ENCODE peak calls at places on chromosome 13, in four cellular contexts. One of them, this sample, is unnamed.

GRCh38 chr13:43374621-43375020 is 351.2 kb downstream of the DNAJC15 start:
- DNase-seq in mucosa of descending colon: no peak
- DNase-seq in CD8-positive, alpha-beta T cell: no peak
- DNase-seq in GM23248: peak; percentile 75
- DNase-seq in this sample: no peak

GRCh38 chr13:19670147-19670546 is 36.7 kb downstream of the MPHOSPH8 start:
- DNase-seq in mucosa of descending colon: no peak
- DNase-seq in CD8-positive, alpha-beta T cell: no peak
- DNase-seq in GM23248: no peak
- DNase-seq in this sample: no peak

GRCh38 chr13:29958476-29958875 is 108.1 kb upstream of the UBL3 start:
- DNase-seq in mucosa of descending colon: no peak
- DNase-seq in CD8-positive, alpha-beta T cell: peak; percentile 26
- DNase-seq in GM23248: no peak
- DNase-seq in this sample: no peak

GRCh38 chr13:95020298-95020987 is 280.8 kb downstream of the ABCC4 start:
- DNase-seq in mucosa of descending colon: no peak
- DNase-seq in CD8-positive, alpha-beta T cell: no peak
- DNase-seq in GM23248: no peak
- DNase-seq in this sample: no peak

GRCh38 chr13:54124700-54125099 is 1096.1 kb downstream of the OLFM4 start:
- DNase-seq in mucosa of descending colon: no peak
- DNase-seq in CD8-positive, alpha-beta T cell: no peak
- DNase-seq in GM23248: no peak
- DNase-seq in this sample: no peak

GRCh38 chr13:78680064-78680463 is 21.1 kb upstream of the OBI1 start:
- DNase-seq in mucosa of descending colon: no peak
- DNase-seq in CD8-positive, alpha-beta T cell: no peak
- DNase-seq in GM23248: no peak
- DNase-seq in this sample: no peak

GRCh38 chr13:23506071-23506820 is 64.0 kb upstream of the TNFRSF19 start:
- DNase-seq in mucosa of descending colon: no peak
- DNase-seq in CD8-positive, alpha-beta T cell: no peak
- DNase-seq in GM23248: peak; percentile 50
- DNase-seq in this sample: no peak

GRCh38 chr13:111347438-111347837 is 27.0 kb downstream of the TEX29 start:
- DNase-seq in mucosa of descending colon: no peak
- DNase-seq in CD8-positive, alpha-beta T cell: no peak
- DNase-seq in GM23248: peak; percentile 41
- DNase-seq in this sample: no peak

GRCh38 chr13:113777311-113778260 is 18.6 kb downstream of the TMEM255B start:
- DNase-seq in mucosa of descending colon: no peak
- DNase-seq in CD8-positive, alpha-beta T cell: no peak
- DNase-seq in GM23248: peak; percentile 52
- DNase-seq in this sample: peak; percentile 20

GRCh38 chr13:70890289-70890688 is 782.0 kb upstream of the KLHL1 start:
- DNase-seq in mucosa of descending colon: no peak
- DNase-seq in CD8-positive, alpha-beta T cell: no peak
- DNase-seq in GM23248: no peak
- DNase-seq in this sample: no peak

GRCh38 chr13:113441661-113442060 is 11.6 kb downstream of the ADPRHL1 start:
- DNase-seq in mucosa of descending colon: no peak
- DNase-seq in CD8-positive, alpha-beta T cell: no peak
- DNase-seq in GM23248: no peak
- DNase-seq in this sample: no peak

GRCh38 chr13:33355470-33355869 is 69.9 kb upstream of the STARD13 start:
- DNase-seq in mucosa of descending colon: no peak
- DNase-seq in CD8-positive, alpha-beta T cell: no peak
- DNase-seq in GM23248: peak; percentile 71
- DNase-seq in this sample: no peak

GRCh38 chr13:25069236-25069635 is 26.7 kb upstream of the PABPC3 start:
- DNase-seq in mucosa of descending colon: no peak
- DNase-seq in CD8-positive, alpha-beta T cell: no peak
- DNase-seq in GM23248: no peak
- DNase-seq in this sample: no peak

GRCh38 chr13:39105110-39105509 is 66.9 kb downstream of the NHLRC3 start:
- DNase-seq in mucosa of descending colon: no peak
- DNase-seq in CD8-positive, alpha-beta T cell: no peak
- DNase-seq in GM23248: peak; percentile 2
- DNase-seq in this sample: no peak

DNA sequence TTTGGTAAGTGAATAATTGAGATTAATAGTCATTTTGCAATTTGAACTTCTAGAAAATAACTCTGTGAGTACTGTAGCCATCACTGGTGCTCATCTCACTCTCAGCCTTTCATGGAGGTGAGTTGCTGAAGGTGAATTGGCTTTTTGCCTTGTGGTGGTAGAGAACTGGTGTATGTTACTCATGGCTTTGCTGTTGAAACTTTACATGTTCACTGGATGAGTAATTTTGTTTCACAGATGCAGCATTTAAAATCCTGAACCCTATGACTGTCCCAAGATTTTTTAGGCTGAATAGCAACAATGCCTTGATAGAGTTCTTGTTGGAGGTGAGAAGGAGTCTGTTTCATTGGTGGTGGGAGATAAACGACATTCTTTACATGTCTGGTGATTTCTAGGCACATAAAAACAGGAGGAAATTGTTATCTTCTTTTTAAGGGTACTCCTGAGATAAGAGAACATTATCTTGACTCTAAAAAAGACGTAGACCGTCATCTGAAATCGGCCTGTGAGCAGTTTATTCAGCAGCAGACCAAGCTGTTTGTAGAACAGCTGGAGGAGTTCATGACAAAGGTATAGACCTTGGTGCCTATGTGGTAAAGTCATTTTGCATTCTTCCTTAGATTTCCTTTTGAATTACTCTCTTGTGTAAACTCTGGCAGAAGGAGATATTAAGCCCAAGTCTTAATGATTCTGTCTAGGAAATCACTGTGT is 53.9 kb downstream of the COG3 start:
- DNase-seq in mucosa of descending colon: no peak
- DNase-seq in CD8-positive, alpha-beta T cell: no peak
- DNase-seq in GM23248: peak; percentile 87
- DNase-seq in this sample: no peak
- H3K36me3 ChIP-seq in mucosa of descending colon: peaks cover 9% of the 10 kb centered on the region
- H3K36me3 ChIP-seq in CD8-positive, alpha-beta T cell: peaks cover 45% of the 10 kb centered on the region
- H3K36me3 ChIP-seq in GM23248: peaks cover 43% of the 10 kb centered on the region
- H3K36me3 ChIP-seq in this sample: peaks cover 62% of the 10 kb centered on the region

GRCh38 chr13:40232321-40232720 is 434.1 kb downstream of the FOXO1 start:
- DNase-seq in mucosa of descending colon: no peak
- DNase-seq in CD8-positive, alpha-beta T cell: no peak
- DNase-seq in GM23248: no peak
- DNase-seq in this sample: no peak
- H3K36me3 ChIP-seq in mucosa of descending colon: no peaks in the 10 kb centered on the region
- H3K36me3 ChIP-seq in CD8-positive, alpha-beta T cell: no peaks in the 10 kb centered on the region
- H3K36me3 ChIP-seq in GM23248: no peaks in the 10 kb centered on the region
- H3K36me3 ChIP-seq in this sample: no peaks in the 10 kb centered on the region

GRCh38 chr13:26213345-26213744 is 8.8 kb downstream of the RNF6 start:
- DNase-seq in mucosa of descending colon: no peak
- DNase-seq in CD8-positive, alpha-beta T cell: no peak
- DNase-seq in GM23248: no peak
- DNase-seq in this sample: no peak

GRCh38 chr13:26220575-26220974 is 1.5 kb downstream of the RNF6 start:
- DNase-seq in mucosa of descending colon: no peak
- DNase-seq in CD8-positive, alpha-beta T cell: no peak
- DNase-seq in GM23248: peak; percentile 75
- DNase-seq in this sample: peak; percentile 18

GRCh38 chr13:26213982-26214381 is 8.1 kb downstream of the RNF6 start:
- DNase-seq in mucosa of descending colon: no peak
- DNase-seq in CD8-positive, alpha-beta T cell: no peak
- DNase-seq in GM23248: no peak
- DNase-seq in this sample: no peak

GRCh38 chr13:26219726-26220125 is 2.4 kb downstream of the RNF6 start:
- DNase-seq in mucosa of descending colon: no peak
- DNase-seq in CD8-positive, alpha-beta T cell: no peak
- DNase-seq in GM23248: peak; percentile 70
- DNase-seq in this sample: no peak

GRCh38 chr13:26216042-26216441 is 6.1 kb downstream of the RNF6 start:
- DNase-seq in mucosa of descending colon: no peak
- DNase-seq in CD8-positive, alpha-beta T cell: no peak
- DNase-seq in GM23248: no peak
- DNase-seq in this sample: no peak
- H3K36me3 ChIP-seq in mucosa of descending colon: peaks cover 20% of the 10 kb centered on the region
- H3K36me3 ChIP-seq in CD8-positive, alpha-beta T cell: peaks cover 47% of the 10 kb centered on the region
- H3K36me3 ChIP-seq in GM23248: peaks cover 73% of the 10 kb centered on the region
- H3K36me3 ChIP-seq in this sample: peaks cover 92% of the 10 kb centered on the region

DNA sequence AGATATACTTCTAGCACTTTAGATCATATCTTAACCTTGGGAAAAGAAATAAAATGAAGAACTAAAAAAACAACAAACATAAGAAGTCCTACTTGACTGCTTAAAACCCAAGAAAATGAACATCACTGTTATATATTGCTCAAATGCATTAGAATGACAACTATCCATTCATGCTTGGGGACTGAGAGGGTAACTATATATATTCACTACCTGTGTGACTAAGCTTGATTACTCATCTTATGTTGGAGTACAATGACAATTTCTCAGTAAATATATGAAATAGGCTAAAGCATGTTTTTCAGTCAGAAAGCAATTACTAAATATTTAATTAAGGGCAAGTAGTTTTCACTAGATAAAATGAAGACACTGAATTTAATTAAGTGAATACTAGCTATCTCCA is 40.1 kb downstream of the ZC3H13 start:
- DNase-seq in mucosa of descending colon: no peak
- DNase-seq in CD8-positive, alpha-beta T cell: no peak
- DNase-seq in GM23248: peak; percentile 6
- DNase-seq in this sample: no peak
- H3K36me3 ChIP-seq in mucosa of descending colon: no peaks in the 10 kb centered on the region
- H3K36me3 ChIP-seq in CD8-positive, alpha-beta T cell: peaks cover 16% of the 10 kb centered on the region
- H3K36me3 ChIP-seq in GM23248: peaks cover 51% of the 10 kb centered on the region
- H3K36me3 ChIP-seq in this sample: peaks cover 18% of the 10 kb centered on the region

GRCh38 chr13:77016241-77016812 is 10.6 kb downstream of the FBXL3 start:
- DNase-seq in mucosa of descending colon: no peak
- DNase-seq in CD8-positive, alpha-beta T cell: no peak
- DNase-seq in GM23248: no peak
- DNase-seq in this sample: no peak

GRCh38 chr13:77013853-77014542 is 13.0 kb downstream of the FBXL3 start:
- DNase-seq in mucosa of descending colon: no peak
- DNase-seq in CD8-positive, alpha-beta T cell: no peak
- DNase-seq in GM23248: no peak
- DNase-seq in this sample: no peak

GRCh38 chr13:77016888-77017623 is 9.9 kb downstream of the FBXL3 start:
- DNase-seq in mucosa of descending colon: no peak
- DNase-seq in CD8-positive, alpha-beta T cell: no peak
- DNase-seq in GM23248: no peak
- DNase-seq in this sample: no peak

GRCh38 chr13:77019756-77020155 is 7.2 kb downstream of the FBXL3 start:
- DNase-seq in mucosa of descending colon: no peak
- DNase-seq in CD8-positive, alpha-beta T cell: no peak
- DNase-seq in GM23248: no peak
- DNase-seq in this sample: no peak

GRCh38 chr13:77014906-77015685 is 11.9 kb downstream of the FBXL3 start:
- DNase-seq in mucosa of descending colon: no peak
- DNase-seq in CD8-positive, alpha-beta T cell: no peak
- DNase-seq in GM23248: no peak
- DNase-seq in this sample: no peak
- H3K36me3 ChIP-seq in mucosa of descending colon: no peaks in the 10 kb centered on the region
- H3K36me3 ChIP-seq in CD8-positive, alpha-beta T cell: peaks cover 59% of the 10 kb centered on the region
- H3K36me3 ChIP-seq in GM23248: peaks cover 78% of the 10 kb centered on the region
- H3K36me3 ChIP-seq in this sample: peaks cover 72% of the 10 kb centered on the region

This sample was measured in MG63.